ENCODE peak calls at places on chromosome 14, in five cellular contexts. One of them, this sample, is unnamed.

GRCh38 chr14:20757963-20758362 is 10.2 kb upstream of the EDDM3B start:
- DNase-seq in GM13977: peak; percentile 25
- DNase-seq in naive thymus-derived CD4-positive, alpha-beta T cell: peak; percentile 31
- DNase-seq in M059J: no peak
- DNase-seq in amygdala: no peak
- DNase-seq in this sample: peak; percentile 42

GRCh38 chr14:81517798-81518398 is 15.8 kb downstream of the SEL1L start:
- DNase-seq in GM13977: no peak
- DNase-seq in naive thymus-derived CD4-positive, alpha-beta T cell: no peak
- DNase-seq in M059J: no peak
- DNase-seq in amygdala: no peak
- DNase-seq in this sample: no peak

GRCh38 chr14:22668417-22668816 is 24.3 kb upstream of the OR6J1 start:
- DNase-seq in GM13977: peak; percentile 50
- DNase-seq in naive thymus-derived CD4-positive, alpha-beta T cell: no peak
- DNase-seq in M059J: peak; percentile 59
- DNase-seq in amygdala: no peak
- DNase-seq in this sample: no peak

GRCh38 chr14:56099081-56099797 is 19.0 kb upstream of the PELI2 start:
- DNase-seq in GM13977: no peak
- DNase-seq in naive thymus-derived CD4-positive, alpha-beta T cell: no peak
- DNase-seq in M059J: no peak
- DNase-seq in amygdala: no peak
- DNase-seq in this sample: no peak

GRCh38 chr14:73238262-73238852 is 1.1 kb downstream of the PAPLN start:
- DNase-seq in GM13977: peak; percentile 53
- DNase-seq in naive thymus-derived CD4-positive, alpha-beta T cell: no peak
- DNase-seq in M059J: peak; percentile 87
- DNase-seq in amygdala: no peak
- DNase-seq in this sample: no peak

GRCh38 chr14:50846171-50846880 is 15.4 kb upstream of the NIN start:
- DNase-seq in GM13977: no peak
- DNase-seq in naive thymus-derived CD4-positive, alpha-beta T cell: no peak
- DNase-seq in M059J: peak; percentile 84
- DNase-seq in amygdala: no peak
- DNase-seq in this sample: no peak

GRCh38 chr14:21241218-21241819 is 27.9 kb downstream of the HNRNPC start:
- DNase-seq in GM13977: no peak
- DNase-seq in naive thymus-derived CD4-positive, alpha-beta T cell: no peak
- DNase-seq in M059J: peak; percentile 29
- DNase-seq in amygdala: no peak
- DNase-seq in this sample: no peak

GRCh38 chr14:24670594-24670993 is 36.6 kb upstream of the GZMB start:
- DNase-seq in GM13977: no peak
- DNase-seq in naive thymus-derived CD4-positive, alpha-beta T cell: no peak
- DNase-seq in M059J: no peak
- DNase-seq in amygdala: no peak
- DNase-seq in this sample: peak; percentile 72

GRCh38 chr14:64721391-64721791 is 17.2 kb downstream of the PLEKHG3 start:
- DNase-seq in GM13977: no peak
- DNase-seq in naive thymus-derived CD4-positive, alpha-beta T cell: no peak
- DNase-seq in M059J: peak; percentile 93
- DNase-seq in amygdala: no peak
- DNase-seq in this sample: no peak

GRCh38 chr14:85471744-85472143 is 58.2 kb upstream of the FLRT2 start:
- DNase-seq in GM13977: no peak
- DNase-seq in naive thymus-derived CD4-positive, alpha-beta T cell: no peak
- DNase-seq in M059J: no peak
- DNase-seq in amygdala: no peak
- DNase-seq in this sample: no peak

GRCh38 chr14:76894308-76894707 is 68.1 kb downstream of the LRRC74A start:
- DNase-seq in GM13977: no peak
- DNase-seq in naive thymus-derived CD4-positive, alpha-beta T cell: no peak
- DNase-seq in M059J: peak; percentile 26
- DNase-seq in amygdala: no peak
- DNase-seq in this sample: no peak

GRCh38 chr14:102932484-102933248 is 10.2 kb downstream of the AMN start:
- DNase-seq in GM13977: no peak
- DNase-seq in naive thymus-derived CD4-positive, alpha-beta T cell: no peak
- DNase-seq in M059J: no peak
- DNase-seq in amygdala: no peak
- DNase-seq in this sample: no peak

GRCh38 chr14:70982204-70982603 is 74.9 kb downstream of the PCNX1 start:
- DNase-seq in GM13977: no peak
- DNase-seq in naive thymus-derived CD4-positive, alpha-beta T cell: no peak
- DNase-seq in M059J: no peak
- DNase-seq in amygdala: no peak
- DNase-seq in this sample: peak; percentile 7

GRCh38 chr14:26926585-26926984 is 328.8 kb upstream of the NOVA1 start:
- DNase-seq in GM13977: no peak
- DNase-seq in naive thymus-derived CD4-positive, alpha-beta T cell: no peak
- DNase-seq in M059J: no peak
- DNase-seq in amygdala: no peak
- DNase-seq in this sample: no peak

GRCh38 chr14:90523544-90523943 is 126.7 kb downstream of the CALM1 start:
- DNase-seq in GM13977: no peak
- DNase-seq in naive thymus-derived CD4-positive, alpha-beta T cell: no peak
- DNase-seq in M059J: peak; percentile 57
- DNase-seq in amygdala: no peak
- DNase-seq in this sample: no peak

GRCh38 chr14:62662811-62663477 is 382.3 kb downstream of the KCNH5 start:
- DNase-seq in GM13977: no peak
- DNase-seq in naive thymus-derived CD4-positive, alpha-beta T cell: no peak
- DNase-seq in M059J: no peak
- DNase-seq in amygdala: no peak
- DNase-seq in this sample: no peak

GRCh38 chr14:85257287-85257686 is 272.7 kb upstream of the FLRT2 start:
- DNase-seq in GM13977: no peak
- DNase-seq in naive thymus-derived CD4-positive, alpha-beta T cell: no peak
- DNase-seq in M059J: no peak
- DNase-seq in amygdala: no peak
- DNase-seq in this sample: peak; percentile 15

GRCh38 chr14:74475678-74476077 is 17.4 kb downstream of the NPC2 start:
- DNase-seq in GM13977: no peak
- DNase-seq in naive thymus-derived CD4-positive, alpha-beta T cell: no peak
- DNase-seq in M059J: peak; percentile 60
- DNase-seq in amygdala: no peak
- DNase-seq in this sample: no peak

GRCh38 chr14:64509036-64509435 is 4.5 kb downstream of the ZBTB1 start:
- DNase-seq in GM13977: no peak
- DNase-seq in naive thymus-derived CD4-positive, alpha-beta T cell: no peak
- DNase-seq in M059J: no peak
- DNase-seq in amygdala: no peak
- DNase-seq in this sample: no peak

GRCh38 chr14:51554339-51554920 is 97.3 kb upstream of the FRMD6 start:
- DNase-seq in GM13977: no peak
- DNase-seq in naive thymus-derived CD4-positive, alpha-beta T cell: no peak
- DNase-seq in M059J: peak; percentile 98
- DNase-seq in amygdala: no peak
- DNase-seq in this sample: no peak

GRCh38 chr14:41986726-41987125 is 380.1 kb downstream of the LRFN5 start:
- DNase-seq in GM13977: no peak
- DNase-seq in naive thymus-derived CD4-positive, alpha-beta T cell: no peak
- DNase-seq in M059J: peak; percentile 37
- DNase-seq in amygdala: no peak
- DNase-seq in this sample: no peak

GRCh38 chr14:60164717-60165546 is at the start of gene DHRS7:
- DNase-seq in GM13977: peak; percentile 87
- DNase-seq in naive thymus-derived CD4-positive, alpha-beta T cell: peak; percentile 57
- DNase-seq in M059J: peak; percentile 78
- DNase-seq in amygdala: peak; percentile 41
- DNase-seq in this sample: peak; percentile 81

GRCh38 chr14:56120091-56120632 is 2.0 kb downstream of the PELI2 start:
- DNase-seq in GM13977: no peak
- DNase-seq in naive thymus-derived CD4-positive, alpha-beta T cell: peak; percentile 18
- DNase-seq in M059J: peak; percentile 12
- DNase-seq in amygdala: no peak
- DNase-seq in this sample: no peak

GRCh38 chr14:20492486-20492885 is 12.9 kb upstream of the RNASE10 start:
- DNase-seq in GM13977: no peak
- DNase-seq in naive thymus-derived CD4-positive, alpha-beta T cell: no peak
- DNase-seq in M059J: no peak
- DNase-seq in amygdala: no peak
- DNase-seq in this sample: no peak

GRCh38 chr14:61860294-61860918 is 98.2 kb downstream of the SNAPC1 start:
- DNase-seq in GM13977: peak; percentile 81
- DNase-seq in naive thymus-derived CD4-positive, alpha-beta T cell: peak; percentile 42
- DNase-seq in M059J: peak; percentile 59
- DNase-seq in amygdala: no peak
- DNase-seq in this sample: peak; percentile 26

GRCh38 chr14:87993485-87993809 is 465 bp upstream of the GALC start:
- DNase-seq in GM13977: no peak
- DNase-seq in naive thymus-derived CD4-positive, alpha-beta T cell: no peak
- DNase-seq in M059J: no peak
- DNase-seq in amygdala: no peak
- DNase-seq in this sample: no peak

GRCh38 chr14:103194256-103195045 is 71.2 kb downstream of the TNFAIP2 start:
- DNase-seq in GM13977: no peak
- DNase-seq in naive thymus-derived CD4-positive, alpha-beta T cell: no peak
- DNase-seq in M059J: peak; percentile 48
- DNase-seq in amygdala: no peak
- DNase-seq in this sample: no peak

GRCh38 chr14:21092147-21093011 is 6.1 kb downstream of the ZNF219 start:
- DNase-seq in GM13977: peak; percentile 97
- DNase-seq in naive thymus-derived CD4-positive, alpha-beta T cell: peak; percentile 89
- DNase-seq in M059J: no peak
- DNase-seq in amygdala: peak; percentile 28
- DNase-seq in this sample: peak; percentile 86

GRCh38 chr14:99809376-99809775 is 16.2 kb downstream of the EML1 start:
- DNase-seq in GM13977: no peak
- DNase-seq in naive thymus-derived CD4-positive, alpha-beta T cell: no peak
- DNase-seq in M059J: no peak
- DNase-seq in amygdala: no peak
- DNase-seq in this sample: no peak